ENCODE peak calls at places on chromosomes 16 and 17, in ten cellular contexts. C is fibroblast of lung, H is GM23338, R is SK-N-SH, I is IMR-90, K is PC-3, O is GM23248, U is H9, D is endothelial cell of umbilical vein, F is OCI-LY7. Z is an unnamed sample. For H4K20me1, the result is how much of the 10 kb centered on the place peaks cover.

GRCh38 chr17:7280519-7281073 is 922 bp upstream of the SLC2A4 start:
- DNase-seq in F (peak), H (peak), U (peak), C (peak), I (peak), K (peak), O (peak), D (peak), R (peak), Z (peak)

GRCh38 chr16:4091638-4092037 is 24.6 kb downstream of the ADCY9 start:
- DNase-seq in C (no peak), I (no peak), U (no peak), D (no peak), O (no peak), F (no peak), H (no peak), K (no peak), R (no peak), Z (no peak)

GRCh38 chr17:81387235-81388060 is 7.8 kb upstream of the BAHCC1 start:
- DNase-seq in I (peak), O (peak), C (peak), F (no peak), H (peak), D (peak), K (peak), U (no peak), R (peak), Z (peak)

GRCh38 chr17:78124081-78124835 is 4.3 kb downstream of the TMC6 start:
- DNase-seq in U (no peak), K (no peak), I (no peak), C (no peak), D (no peak), H (no peak), R (no peak), O (no peak), F (peak), Z (no peak)

GRCh38 chr17:28346746-28347246 is 10.5 kb downstream of the POLDIP2 start:
- DNase-seq in C (no peak), U (peak), F (no peak), K (no peak), O (no peak), I (no peak), D (peak), R (peak), H (peak), Z (no peak)

GRCh38 chr16:2500937-2501750 is 12.6 kb upstream of the ATP6V0C start:
- DNase-seq in H (peak), D (peak), C (peak), I (peak), R (peak), K (peak), F (peak), O (peak), U (peak), Z (peak)

GRCh38 chr16:81445143-81445922 is 725 bp downstream of the CMIP start:
- DNase-seq in D (peak), U (no peak), C (peak), O (peak), R (peak), F (peak), K (no peak), I (peak), H (peak), Z (peak)

GRCh38 chr17:5364156-5364555 is 55.3 kb downstream of the NUP88 start:
- DNase-seq in D (no peak), F (no peak), K (no peak), I (peak), C (peak), R (no peak), U (no peak), O (peak), H (no peak), Z (peak)

GRCh38 chr16:58584831-58585505 is 44.7 kb downstream of the CNOT1 start:
- DNase-seq in D (no peak), H (no peak), F (no peak), R (no peak), U (no peak), O (peak), K (no peak), I (no peak), C (peak), Z (peak)

GRCh38 chr16:57801098-57801855 is 1.0 kb downstream of the KIFC3 start:
- DNase-seq in F (no peak), U (no peak), K (peak), H (peak), R (peak), I (peak), O (peak), C (peak), D (peak), Z (peak)

GRCh38 chr16:23491490-23492391 is 18.6 kb downstream of the GGA2 start:
- DNase-seq in R (no peak), I (peak), C (peak), K (peak), D (peak), H (no peak), O (peak), U (no peak), F (no peak), Z (peak)

GRCh38 chr17:57107498-57108101 is 22.6 kb downstream of the AKAP1 start:
- DNase-seq in O (peak), K (peak), F (no peak), U (no peak), H (no peak), D (no peak), C (peak), I (peak), R (no peak), Z (peak)

GRCh38 chr16:81237282-81237681 is 1.2 kb upstream of the BCO1 start:
- DNase-seq in C (peak), F (no peak), U (no peak), H (no peak), I (no peak), K (peak), D (no peak), O (no peak), R (no peak), Z (peak)

GRCh38 chr16:87570938-87571867 is 31.1 kb upstream of the JPH3 start:
- DNase-seq in I (peak), U (peak), D (peak), F (peak), H (peak), K (peak), R (peak), C (peak), O (peak), Z (peak)

GRCh38 chr17:1779571-1780074 is 17.8 kb downstream of the SERPINF1 start:
- DNase-seq in O (peak), R (peak), D (peak), H (no peak), K (peak), I (peak), F (no peak), U (no peak), C (peak), Z (peak)

GRCh38 chr16:50037791-50038190 is 12.8 kb downstream of the CNEP1R1 start:
- DNase-seq in C (no peak), I (peak), U (no peak), O (peak), H (no peak), D (no peak), F (no peak), K (no peak), R (no peak), Z (no peak)

GRCh38 chr17:66782866-66783265 is 52.1 kb upstream of the CACNG5 start:
- DNase-seq in I (no peak), K (no peak), R (no peak), O (no peak), F (no peak), H (no peak), U (peak), D (no peak), C (no peak), Z (no peak)

GRCh38 chr17:66945451-66945850 is 19.1 kb upstream of the CACNG4 start:
- DNase-seq in C (peak), I (no peak), K (no peak), U (peak), F (no peak), D (no peak), R (no peak), H (no peak), O (peak), Z (peak)

GRCh38 chr17:80753946-80754345 is 209.3 kb downstream of the RPTOR start:
- DNase-seq in H (no peak), D (no peak), F (no peak), K (no peak), I (no peak), C (no peak), U (no peak), O (no peak), R (no peak), Z (no peak)

GRCh38 chr17:2794116-2794803 is 2.0 kb upstream of the RAP1GAP2 start:
- DNase-seq in H (no peak), O (no peak), D (no peak), I (no peak), R (no peak), U (no peak), K (no peak), C (no peak), F (no peak), Z (no peak)

GRCh38 chr17:33201255-33201654 is 91.8 kb downstream of the ASIC2 start:
- DNase-seq in C (no peak), F (no peak), O (no peak), D (no peak), R (no peak), K (no peak), I (no peak), H (peak), U (peak), Z (no peak)

GRCh38 chr16:23803591-23804123 is 32.1 kb upstream of the PRKCB start:
- DNase-seq in F (peak), I (peak), R (peak), C (peak), O (peak), D (peak), K (peak), H (peak), U (peak), Z (no peak)

GRCh38 chr17:59842901-59843652 is 49.7 kb downstream of the TUBD1 start:
- DNase-seq in U (peak), H (peak), O (peak), C (peak), R (no peak), K (peak), F (no peak), D (peak), I (peak), Z (peak)
- H3K27ac ChIP-seq in U (no peak), H (no peak), O (peak), C (peak), R (peak), K (peak), F (no peak), D (peak), I (peak), Z (peak)

GRCh38 chr17:17759164-17759563 is 77.6 kb downstream of the SREBF1 start:
- DNase-seq in O (no peak), K (no peak), D (no peak), R (no peak), U (no peak), H (no peak), C (no peak), I (no peak), F (no peak), Z (no peak)

GRCh38 chr17:17757391-17757791 is 76.1 kb downstream of the RAI1 start:
- DNase-seq in D (no peak), I (no peak), K (no peak), C (no peak), U (no peak), O (no peak), H (no peak), R (no peak), F (peak), Z (no peak)

GRCh38 chr17:17757944-17758343 is 76.7 kb downstream of the RAI1 start:
- DNase-seq in U (no peak), K (no peak), H (no peak), C (no peak), D (no peak), I (no peak), R (no peak), O (no peak), F (peak), Z (no peak)

GRCh38 chr17:17760872-17761550 is 75.8 kb downstream of the SREBF1 start:
- DNase-seq in K (no peak), R (no peak), O (no peak), H (no peak), I (no peak), D (no peak), F (no peak), C (no peak), U (no peak), Z (no peak)

DNA sequence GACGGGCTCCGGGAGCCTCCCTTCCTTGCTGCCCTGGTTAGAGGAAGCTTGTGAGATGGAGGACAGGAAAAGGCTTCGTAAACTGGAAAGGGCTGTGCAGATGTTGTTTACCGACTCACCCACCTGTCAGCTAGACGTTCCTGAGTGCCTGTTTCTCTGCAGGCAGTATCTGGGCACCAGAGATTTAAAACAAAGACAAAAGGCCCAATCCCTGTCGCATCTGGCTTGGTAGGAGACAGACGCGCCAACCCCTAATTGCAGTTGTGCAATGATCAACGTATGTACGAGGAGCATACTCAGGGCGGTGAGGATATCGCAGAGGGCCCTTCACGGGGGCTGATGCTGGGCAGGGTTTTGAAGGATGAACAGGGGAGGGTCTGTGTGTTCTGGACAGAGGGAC is 77.2 kb downstream of the RAI1 start:
- DNase-seq in C (no peak), O (no peak), R (no peak), D (no peak), I (no peak), U (no peak), F (peak), H (no peak), K (no peak), Z (no peak)
- H4K20me1 ChIP-seq in C (under half), O (under half), R (under half), D (under half), I (half or more), U (under half), F (under half), H (under half), K (under half), Z (half or more)

GRCh38 chr17:39591958-39592954 is 15.5 kb downstream of the NEUROD2 start:
- DNase-seq in F (peak), I (peak), D (peak), K (peak), C (peak), R (peak), O (peak), H (peak), U (peak), Z (peak)
- H3K27ac ChIP-seq in F (no peak), I (no peak), D (no peak), K (no peak), C (no peak), R (no peak), O (no peak), H (no peak), U (no peak), Z (no peak)

GRCh38 chr16:10944249-10945064 is at the start of gene CLEC16A:
- DNase-seq in I (peak), K (peak), O (peak), C (peak), U (peak), D (peak), F (peak), H (peak), R (peak), Z (peak)

GRCh38 chr16:10946308-10946707 is 1.9 kb downstream of the CLEC16A start:
- DNase-seq in H (peak), O (no peak), U (peak), D (no peak), C (peak), F (no peak), I (no peak), R (no peak), K (no peak), Z (peak)

GRCh38 chr16:10945065-10945787 is 862 bp downstream of the CLEC16A start:
- DNase-seq in F (no peak), C (no peak), O (no peak), R (no peak), U (no peak), H (no peak), I (no peak), D (peak), K (no peak), Z (no peak)

GRCh38 chr16:10949424-10949970 is 5.1 kb downstream of the CLEC16A start:
- DNase-seq in F (peak), K (peak), I (no peak), R (no peak), D (no peak), O (peak), C (peak), H (peak), U (peak), Z (peak)

DNA sequence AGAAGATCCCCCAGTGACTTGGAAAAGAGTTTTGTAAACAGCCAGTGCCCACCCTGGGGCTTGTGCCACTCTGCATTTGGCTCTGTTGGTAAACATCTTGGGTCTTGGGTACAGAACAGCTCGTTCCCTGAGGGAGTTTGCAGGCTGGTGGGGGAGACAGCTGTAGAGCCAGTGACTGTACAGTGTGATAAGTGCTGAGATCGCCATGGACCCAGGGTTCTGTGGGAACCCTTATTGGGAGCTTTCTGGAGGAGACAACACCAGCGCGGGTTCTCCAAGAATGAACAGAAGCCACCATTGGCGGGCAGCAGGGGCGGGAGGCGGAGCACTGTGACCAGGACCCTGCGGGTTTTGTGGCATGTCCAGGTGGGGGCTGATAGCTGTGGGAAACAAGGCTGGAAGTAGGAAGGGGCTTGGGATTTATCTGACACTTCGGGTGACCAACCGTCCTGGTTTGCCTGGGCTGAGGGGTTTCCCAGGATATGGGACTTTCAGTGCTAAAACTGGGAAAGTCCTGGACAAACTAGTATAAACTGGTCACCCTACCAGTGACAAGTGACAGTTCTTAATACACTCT is 2.9 kb downstream of the CLEC16A start:
- DNase-seq in H (no peak), U (no peak), C (no peak), F (no peak), K (no peak), D (no peak), R (no peak), I (no peak), O (no peak), Z (no peak)
- H4K20me1 ChIP-seq in H (under half), U (under half), C (under half), F (under half), K (under half), D (under half), R (under half), I (half or more), O (under half), Z (half or more)

GRCh38 chr16:67169642-67170167 is 633 bp upstream of the NOL3 start:
- DNase-seq in K (no peak), D (peak), F (peak), C (peak), I (no peak), H (peak), O (peak), U (peak), R (peak), Z (no peak)
- H3K27ac ChIP-seq in K (peak), D (peak), F (no peak), C (peak), I (peak), H (no peak), O (peak), U (no peak), R (peak), Z (peak)